ENCODE peak calls at places on chromosomes 2 and 18, in nine cellular contexts. N is IMR-90, M is GM10248, E is BE2C, D is A549, F is uterus, I is breast epithelium, X is Panc1, Z is GM06990. K is an unnamed sample.

GRCh38 chr18:37261246-37261927 is 304.2 kb downstream of the CELF4 start:
- DNase-seq in N (no peak), M (no peak), E (peak; percentile 49), D (no peak), F (no peak), I (no peak), X (no peak), Z (no peak), K (no peak)

GRCh38 chr2:11787991-11788390 is 41.6 kb downstream of the LPIN1 start:
- DNase-seq in N (no peak), M (no peak), E (no peak), D (no peak), F (no peak), I (no peak), X (no peak), Z (no peak), K (no peak)

GRCh38 chr2:25251461-25252273 is 83.3 kb upstream of the POMC start:
- DNase-seq in N (peak; percentile 7), M (peak; percentile 88), E (peak; percentile 66), D (peak; percentile 67), F (peak; percentile 59), I (no peak), X (no peak), Z (peak; percentile 69), K (no peak)

GRCh38 chr2:67945976-67946375 is 116.8 kb downstream of the C1D start:
- DNase-seq in N (no peak), M (no peak), E (no peak), D (no peak), F (no peak), I (no peak), X (no peak), Z (no peak), K (no peak)

GRCh38 chr2:159659474-159659873 is 43.1 kb upstream of the BAZ2B start:
- DNase-seq in N (no peak), M (no peak), E (no peak), D (no peak), F (no peak), I (no peak), X (no peak), Z (no peak), K (no peak)

GRCh38 chr2:239329972-239330572 is 70.7 kb downstream of the HDAC4 start:
- DNase-seq in N (no peak), M (no peak), E (peak; percentile 84), D (no peak), F (no peak), I (no peak), X (no peak), Z (no peak), K (no peak)

GRCh38 chr2:166972002-166972401 is 83.7 kb downstream of the XIRP2 start:
- DNase-seq in N (no peak), M (no peak), E (no peak), D (no peak), F (no peak), I (no peak), X (no peak), Z (no peak), K (no peak)

GRCh38 chr2:37713258-37713700 is 41.8 kb upstream of the CDC42EP3 start:
- DNase-seq in N (peak; percentile 98), M (no peak), E (no peak), D (no peak), F (no peak), I (no peak), X (no peak), Z (peak; percentile 41), K (no peak)

GRCh38 chr18:60873708-60874107 is 459.5 kb upstream of the CDH20 start:
- DNase-seq in N (no peak), M (no peak), E (no peak), D (no peak), F (no peak), I (no peak), X (no peak), Z (no peak), K (no peak)

GRCh38 chr2:85240055-85240454 is 87.7 kb downstream of the TGOLN2 start:
- DNase-seq in N (no peak), M (no peak), E (no peak), D (no peak), F (no peak), I (no peak), X (no peak), Z (no peak), K (no peak)

GRCh38 chr2:119476301-119477117 is 44.9 kb downstream of the TMEM37 start:
- DNase-seq in N (peak; percentile 36), M (peak; percentile 86), E (peak; percentile 45), D (peak; percentile 57), F (no peak), I (no peak), X (peak; percentile 36), Z (peak; percentile 31), K (no peak)

DNA sequence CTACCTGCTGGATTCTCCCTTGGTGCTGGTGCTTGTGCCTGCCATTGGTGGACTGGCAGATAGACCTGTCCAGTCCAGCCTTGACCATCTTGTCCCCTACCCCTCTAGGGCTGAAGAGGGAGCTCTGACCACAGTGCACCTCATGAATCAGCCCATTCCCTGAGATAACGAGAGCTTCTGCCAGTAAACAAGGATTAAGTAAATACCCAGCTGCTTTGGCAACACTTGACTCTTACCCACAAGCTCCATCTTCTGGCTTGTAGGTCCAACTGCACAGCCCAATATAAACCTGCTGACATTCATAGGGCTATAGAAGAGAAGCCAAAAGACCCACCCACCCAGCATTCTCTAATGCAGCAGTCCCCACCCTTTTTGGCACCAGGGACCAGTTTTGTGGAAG is 186.4 kb downstream of the PIK3C3 start:
- DNase-seq in N (peak; percentile 2), M (no peak), E (peak; percentile 5), D (no peak), F (no peak), I (no peak), X (no peak), Z (no peak), K (no peak)
- TF ChIP-seq CTCF in N (no peak), M (no peak), E (peak; percentile 31), D (no peak), F (no peak), I (no peak), X (no peak), Z (no peak), K (no peak)

DNA sequence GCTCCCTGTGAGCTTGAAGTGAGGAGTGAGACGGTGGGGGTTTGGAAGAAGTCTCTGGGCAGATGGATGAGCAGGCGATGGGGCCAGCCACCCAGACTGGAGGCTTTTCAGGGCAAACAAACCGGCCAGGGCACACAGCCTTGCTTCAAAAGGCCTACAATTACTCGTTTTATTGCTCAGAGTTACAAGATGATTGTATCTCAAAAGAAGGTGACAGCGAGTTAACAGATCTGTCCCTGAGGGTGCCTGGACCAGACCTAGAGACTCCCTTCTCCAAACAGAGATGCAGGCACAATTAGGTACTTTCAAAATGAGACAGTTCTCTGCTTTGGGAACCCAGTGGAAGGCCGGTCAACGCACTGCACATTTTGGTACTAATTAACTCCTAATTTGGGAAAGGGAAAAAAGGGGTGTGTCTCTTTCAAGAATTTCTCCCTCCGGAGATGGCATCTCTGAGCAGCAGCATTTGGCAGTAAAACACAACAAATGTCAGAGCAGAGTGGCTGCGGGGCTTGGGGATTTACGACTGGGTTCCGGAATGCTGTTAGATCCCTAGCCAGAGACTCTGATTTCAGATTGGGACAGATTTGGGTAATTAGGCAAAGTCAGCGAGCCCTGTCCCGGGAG is 226.7 kb downstream of the TTC32 start:
- DNase-seq in N (no peak), M (no peak), E (no peak), D (no peak), F (no peak), I (no peak), X (no peak), Z (no peak), K (no peak)
- TF ChIP-seq CTCF in N (no peak), M (no peak), E (no peak), D (no peak), F (no peak), I (no peak), X (no peak), Z (no peak), K (no peak)

DNA sequence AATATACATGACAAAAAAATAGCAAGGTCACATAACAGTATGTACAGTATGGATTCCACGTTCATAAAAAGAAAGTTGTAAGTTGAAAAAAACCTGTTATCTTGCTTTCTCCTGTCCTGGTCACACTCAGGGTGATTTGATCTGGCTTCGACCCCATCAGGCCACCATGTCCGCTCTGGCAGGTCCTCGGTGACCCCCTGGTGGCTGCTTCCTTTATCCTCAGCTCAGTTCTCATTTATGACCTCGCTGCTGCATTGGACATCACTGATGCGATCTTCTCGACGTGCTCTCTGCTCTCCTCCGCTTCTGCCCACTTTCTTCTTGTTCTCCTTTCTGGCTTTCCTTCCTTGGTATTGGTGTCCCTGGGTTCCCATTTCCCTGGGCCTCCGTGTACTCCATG is 29.7 kb downstream of the DGKD start:
- DNase-seq in N (no peak), M (no peak), E (peak; percentile 45), D (no peak), F (no peak), I (no peak), X (no peak), Z (no peak), K (no peak)
- TF ChIP-seq CTCF in N (no peak), M (peak; percentile 25), E (peak; percentile 53), D (no peak), F (no peak), I (no peak), X (no peak), Z (peak; percentile 29), K (no peak)

GRCh38 chr2:173571887-173572680 is 217.4 kb downstream of the CDCA7 start:
- DNase-seq in N (no peak), M (no peak), E (no peak), D (no peak), F (no peak), I (no peak), X (no peak), Z (no peak), K (no peak)

GRCh38 chr2:173572848-173573247 is 218.2 kb downstream of the CDCA7 start:
- DNase-seq in N (no peak), M (no peak), E (no peak), D (no peak), F (no peak), I (no peak), X (no peak), Z (no peak), K (no peak)

GRCh38 chr2:173574304-173574703 is 219.6 kb downstream of the CDCA7 start:
- DNase-seq in N (no peak), M (no peak), E (no peak), D (no peak), F (no peak), I (no peak), X (no peak), Z (no peak), K (no peak)

GRCh38 chr2:173568054-173568453 is 213.4 kb downstream of the CDCA7 start:
- DNase-seq in N (no peak), M (no peak), E (peak; percentile 11), D (no peak), F (no peak), I (no peak), X (no peak), Z (no peak), K (no peak)

DNA sequence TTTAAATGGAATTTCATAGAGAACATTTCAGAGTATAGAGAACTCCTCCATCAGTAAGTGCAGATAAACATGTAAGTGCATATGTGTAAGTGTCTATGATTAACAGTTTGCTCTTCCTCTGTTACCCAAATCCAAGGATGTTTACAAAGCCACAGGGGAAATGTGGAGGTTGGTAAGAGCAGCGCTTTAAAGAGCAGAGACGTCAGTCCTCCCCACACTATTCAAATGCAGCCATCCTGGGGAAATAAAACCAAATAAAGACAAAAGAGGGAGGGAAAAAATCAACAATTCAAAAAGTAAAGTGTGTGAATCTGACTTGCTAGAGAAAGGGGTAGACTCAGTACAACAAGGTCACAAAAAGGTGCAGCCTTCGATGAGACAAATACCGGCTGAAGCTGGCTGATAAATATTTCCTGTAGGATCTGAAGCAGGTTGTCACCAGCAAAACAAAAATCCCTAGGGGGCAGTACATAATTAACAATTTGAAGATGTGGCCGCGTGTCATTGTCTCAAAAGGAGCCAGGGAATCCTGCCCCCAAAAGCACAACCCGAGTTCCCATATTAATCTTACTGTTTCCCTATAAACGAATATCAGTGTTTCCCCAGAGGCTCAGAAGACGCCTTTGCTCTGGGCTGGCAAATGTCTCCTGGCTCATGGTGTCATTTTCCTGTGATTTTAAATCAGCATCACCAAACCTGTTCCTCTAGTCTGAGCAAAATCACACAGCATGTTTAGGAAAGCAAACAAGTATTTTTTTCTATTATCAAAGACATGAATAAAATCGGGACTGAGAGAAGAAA is 216.5 kb downstream of the CDCA7 start:
- DNase-seq in N (peak; percentile 39), M (peak; percentile 15), E (no peak), D (peak; percentile 62), F (no peak), I (no peak), X (peak; percentile 30), Z (no peak), K (no peak)
- TF ChIP-seq CTCF in N (peak; percentile 45), M (no peak), E (peak; percentile 13), D (peak; percentile 80), F (peak; percentile 31), I (peak; percentile 23), X (peak; percentile 73), Z (peak; percentile 26), K (peak; percentile 29)